ENCODE peak calls at places on chromosome 18, in ten cellular contexts. J, W, F, H, K, N, I, M, O and G are unnamed samples. For H3K9me3, the result is how much of the 10 kb centered on the place peaks cover.

GRCh38 chr18:62786689-62787088 is 71.3 kb downstream of the PHLPP1 start:
- DNase-seq in N (no peak), I (no peak), H (no peak), W (no peak), O (no peak), J (no peak), K (no peak), F (no peak), M (no peak), G (no peak)

GRCh38 chr18:76621782-76622495 is 126.9 kb upstream of the ZNF516 start:
- DNase-seq in H (no peak), N (no peak), O (no peak), I (no peak), K (no peak), W (no peak), M (no peak), J (no peak), F (no peak), G (no peak)

GRCh38 chr18:45399643-45400042 is 215.6 kb upstream of the SLC14A2 start:
- DNase-seq in H (no peak), M (peak), N (no peak), I (no peak), O (no peak), W (no peak), J (no peak), K (peak), F (no peak), G (no peak)

GRCh38 chr18:57214976-57215375 is 68.1 kb downstream of the BOD1L2 start:
- DNase-seq in O (no peak), M (no peak), K (no peak), J (no peak), I (no peak), W (no peak), H (no peak), F (no peak), N (no peak), G (no peak)

GRCh38 chr18:46422552-46423055 is 234.4 kb downstream of the LOXHD1 start:
- DNase-seq in I (no peak), M (no peak), K (no peak), N (no peak), W (no peak), J (no peak), H (no peak), F (no peak), O (no peak), G (no peak)

GRCh38 chr18:46071894-46072867 is at the start of gene PSTPIP2:
- DNase-seq in K (peak), W (peak), I (no peak), H (no peak), O (no peak), M (peak), J (peak), N (peak), F (no peak), G (peak)

GRCh38 chr18:14746897-14747296 is 1.1 kb upstream of the ANKRD30B start:
- DNase-seq in J (no peak), W (no peak), M (no peak), H (no peak), K (no peak), O (no peak), F (no peak), I (no peak), N (no peak), G (no peak)

GRCh38 chr18:68219867-68220266 is 495.0 kb downstream of the TMX3 start:
- DNase-seq in N (no peak), O (no peak), F (no peak), M (no peak), H (no peak), J (no peak), I (no peak), W (no peak), K (no peak), G (no peak)

GRCh38 chr18:39752351-39752750 is 2186.8 kb upstream of the CELF4 start:
- DNase-seq in N (no peak), K (no peak), H (no peak), F (no peak), W (peak), O (no peak), J (no peak), M (no peak), I (no peak), G (no peak)

GRCh38 chr18:61579581-61579980 is 246.4 kb downstream of the CDH20 start:
- DNase-seq in W (no peak), I (no peak), N (no peak), M (no peak), J (no peak), K (no peak), O (no peak), H (no peak), F (no peak), G (no peak)

GRCh38 chr18:63588869-63589268 is 1.7 kb downstream of the SERPINB13 start:
- DNase-seq in H (no peak), N (no peak), F (no peak), M (no peak), J (no peak), O (no peak), I (no peak), W (no peak), K (no peak), G (no peak)

GRCh38 chr18:10771053-10771709 is 245.4 kb downstream of the NAPG start:
- DNase-seq in H (no peak), F (no peak), N (no peak), I (no peak), O (no peak), M (no peak), W (no peak), K (no peak), J (no peak), G (no peak)

GRCh38 chr18:12315911-12316310 is 7.9 kb downstream of the TUBB6 start:
- DNase-seq in W (no peak), M (peak), J (no peak), I (no peak), F (no peak), H (no peak), K (peak), O (no peak), N (no peak), G (no peak)

GRCh38 chr18:45871655-45872054 is 46.2 kb downstream of the SIGLEC15 start:
- DNase-seq in N (no peak), W (no peak), I (no peak), M (no peak), J (no peak), O (no peak), K (no peak), F (no peak), H (no peak), G (no peak)

GRCh38 chr18:4264347-4264791 is 190.7 kb downstream of the DLGAP1 start:
- DNase-seq in O (no peak), W (no peak), M (no peak), K (no peak), H (no peak), N (no peak), I (no peak), J (peak), F (no peak), G (no peak)

GRCh38 chr18:72155327-72155726 is 388.8 kb downstream of the CBLN2 start:
- DNase-seq in O (no peak), I (no peak), N (no peak), J (no peak), M (no peak), H (no peak), W (no peak), F (no peak), K (no peak), G (no peak)

GRCh38 chr18:3455090-3455640 is 5.2 kb downstream of the TGIF1 start:
- DNase-seq in O (no peak), W (no peak), F (no peak), N (no peak), M (no peak), K (no peak), I (no peak), H (no peak), J (no peak), G (no peak)

GRCh38 chr18:1048048-1048447 is 143.4 kb downstream of the ADCYAP1 start:
- DNase-seq in K (no peak), N (no peak), F (no peak), J (no peak), M (no peak), H (no peak), O (no peak), W (no peak), I (no peak), G (no peak)

GRCh38 chr18:67199993-67200617 is 316.4 kb downstream of the DSEL start:
- DNase-seq in F (peak), N (no peak), J (no peak), H (peak), M (no peak), I (no peak), W (peak), K (no peak), O (peak), G (no peak)

GRCh38 chr18:58580623-58581022 is 48.3 kb downstream of the ALPK2 start:
- DNase-seq in H (no peak), J (no peak), N (no peak), K (no peak), O (no peak), W (no peak), I (no peak), M (no peak), F (no peak), G (no peak)

GRCh38 chr18:39448942-39449341 is 1883.3 kb upstream of the CELF4 start:
- DNase-seq in O (no peak), F (no peak), J (no peak), N (no peak), W (no peak), M (no peak), K (no peak), I (no peak), H (no peak), G (no peak)

GRCh38 chr18:70276416-70277145 is 12.3 kb upstream of the SOCS6 start:
- DNase-seq in K (no peak), O (no peak), M (no peak), W (no peak), F (no peak), I (no peak), H (no peak), J (no peak), N (no peak), G (no peak)

GRCh38 chr18:48605408-48605845 is 66.6 kb downstream of the CTIF start:
- DNase-seq in I (no peak), H (peak), N (no peak), F (no peak), K (no peak), M (no peak), J (no peak), W (no peak), O (no peak), G (peak)

GRCh38 chr18:26863122-26863879 is 2.2 kb downstream of the AQP4 start:
- DNase-seq in J (peak), O (no peak), H (no peak), N (peak), F (no peak), I (no peak), K (peak), M (peak), W (no peak), G (peak)

GRCh38 chr18:50287028-50287440 is 458 bp downstream of the CXXC1 start:
- DNase-seq in H (no peak), N (peak), K (peak), I (no peak), M (no peak), F (no peak), O (no peak), W (no peak), J (no peak), G (peak)

GRCh38 chr18:13530879-13531387 is 195.4 kb downstream of the FAM210A start:
- DNase-seq in N (peak), I (peak), J (peak), W (peak), F (no peak), H (peak), O (peak), K (peak), M (peak), G (no peak)

GRCh38 chr18:6885992-6886823 is 156.7 kb downstream of the ARHGAP28 start:
- DNase-seq in W (peak), I (no peak), O (peak), J (peak), H (peak), K (no peak), F (peak), N (no peak), M (no peak), G (no peak)

GRCh38 chr18:78129260-78129659 is 850.4 kb upstream of the SALL3 start:
- DNase-seq in N (no peak), H (no peak), K (no peak), M (no peak), W (no peak), F (no peak), I (no peak), J (no peak), O (no peak), G (no peak)

GRCh38 chr18:78126106-78126505 is 853.5 kb upstream of the SALL3 start:
- DNase-seq in F (no peak), N (no peak), K (no peak), H (no peak), W (no peak), O (no peak), I (no peak), M (no peak), J (no peak), G (no peak)

GRCh38 chr18:78128004-78128403 is 851.6 kb upstream of the SALL3 start:
- DNase-seq in H (no peak), J (no peak), M (no peak), K (no peak), O (no peak), N (no peak), I (no peak), W (no peak), F (no peak), G (no peak)

GRCh38 chr18:78125497-78125896 is 854.1 kb upstream of the SALL3 start:
- DNase-seq in K (no peak), J (no peak), I (no peak), M (no peak), O (no peak), H (no peak), W (no peak), F (no peak), N (no peak), G (no peak)

GRCh38 chr18:78127041-78127440 is 852.6 kb upstream of the SALL3 start:
- DNase-seq in O (no peak), W (no peak), K (no peak), I (no peak), M (no peak), N (no peak), J (no peak), H (no peak), F (no peak), G (peak)
- H3K9me3 ChIP-seq in O (under half), W (under half), K (under half), I (under half), M (under half), N (under half), J (under half), H (under half), F (half or more), G (under half)

DNA sequence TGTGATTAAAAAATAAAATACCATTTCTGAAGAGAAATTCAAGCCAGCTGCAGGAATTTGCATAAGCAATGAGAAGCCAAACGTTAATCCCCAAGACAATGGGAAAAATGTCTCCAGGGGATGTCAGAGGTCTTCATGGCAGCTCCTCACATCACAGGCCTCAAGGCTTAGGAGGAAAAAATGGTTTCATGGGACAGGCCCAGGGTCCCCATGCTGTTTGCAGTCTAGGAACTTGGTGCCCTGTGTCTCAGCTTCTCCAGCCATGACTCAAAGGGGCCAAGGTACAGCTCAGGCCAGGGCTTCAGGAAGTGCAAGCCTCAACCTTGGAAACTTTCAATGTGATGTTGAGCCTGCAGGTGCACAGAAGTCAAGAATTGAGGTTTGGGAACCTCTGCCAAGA is 1428.4 kb upstream of the CDH2 start:
- DNase-seq in W (no peak), I (no peak), K (no peak), O (no peak), N (no peak), H (no peak), M (no peak), J (no peak), F (no peak), G (no peak)
- H3K9me3 ChIP-seq in W (under half), I (under half), K (under half), O (under half), N (under half), H (under half), M (under half), J (under half), F (under half), G (under half)

GRCh38 chr18:28768791-28769768 is 592.1 kb upstream of the CDH2 start:
- DNase-seq in F (no peak), I (no peak), N (no peak), J (no peak), H (no peak), O (no peak), K (no peak), W (no peak), M (peak), G (no peak)

GRCh38 chr18:28766027-28766426 is 589.1 kb upstream of the CDH2 start:
- DNase-seq in O (no peak), I (no peak), N (no peak), H (no peak), M (no peak), K (no peak), W (no peak), J (no peak), F (no peak), G (no peak)

GRCh38 chr18:28766721-28767120 is 589.8 kb upstream of the CDH2 start:
- DNase-seq in N (no peak), M (no peak), K (no peak), F (no peak), I (no peak), J (no peak), O (no peak), H (no peak), W (no peak), G (no peak)

GRCh38 chr18:28767201-28767600 is 590.3 kb upstream of the CDH2 start:
- DNase-seq in N (no peak), K (no peak), F (no peak), J (no peak), O (no peak), H (no peak), W (no peak), M (no peak), I (no peak), G (no peak)

GRCh38 chr18:28767781-28768211 is 590.9 kb upstream of the CDH2 start:
- DNase-seq in I (no peak), N (no peak), J (no peak), K (no peak), M (no peak), H (no peak), W (no peak), F (no peak), O (no peak), G (no peak)
- H3K9me3 ChIP-seq in I (under half), N (under half), J (under half), K (under half), M (under half), H (under half), W (under half), F (under half), O (under half), G (under half)

GRCh38 chr18:55488473-55488872 is 99.5 kb downstream of the TCF4 start:
- DNase-seq in N (no peak), F (no peak), M (no peak), I (no peak), W (no peak), K (no peak), H (no peak), O (no peak), J (no peak), G (no peak)

GRCh38 chr18:55489034-55489741 is 98.8 kb downstream of the TCF4 start:
- DNase-seq in W (no peak), N (no peak), K (no peak), F (no peak), I (no peak), O (no peak), M (no peak), H (peak), J (no peak), G (no peak)

GRCh38 chr18:55486936-55487335 is 101.1 kb downstream of the TCF4 start:
- DNase-seq in K (no peak), O (no peak), J (no peak), N (no peak), F (no peak), M (no peak), W (no peak), H (no peak), I (no peak), G (no peak)

GRCh38 chr18:55489742-55490055 is 98.3 kb downstream of the TCF4 start:
- DNase-seq in F (no peak), J (no peak), H (peak), O (no peak), W (no peak), I (no peak), N (no peak), M (no peak), K (no peak), G (no peak)

DNA sequence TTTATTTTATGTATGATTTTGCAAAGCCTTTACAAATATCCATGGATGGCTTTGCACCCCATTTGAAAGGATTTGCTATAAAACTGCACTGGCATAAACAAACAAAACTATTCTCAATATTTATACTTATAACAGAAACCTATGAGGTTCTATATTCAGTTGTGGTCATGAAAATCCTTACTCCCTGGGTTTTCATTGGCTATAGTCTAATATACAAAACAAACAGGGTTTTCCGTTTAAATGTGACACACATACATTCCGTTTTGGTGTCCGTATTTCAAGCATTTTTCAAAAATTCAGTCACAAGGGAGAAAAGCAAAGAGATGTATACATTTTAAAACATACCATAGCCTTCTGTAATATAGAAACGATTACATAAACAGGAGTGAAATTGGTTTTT is 100.0 kb downstream of the TCF4 start:
- DNase-seq in H (no peak), N (no peak), W (no peak), M (no peak), F (no peak), I (no peak), O (no peak), J (no peak), K (no peak), G (no peak)
- H3K9me3 ChIP-seq in H (under half), N (under half), W (under half), M (under half), F (under half), I (under half), O (under half), J (under half), K (under half), G (under half)

GRCh38 chr18:75351409-75351808 is 76.1 kb downstream of the SMIM21 start:
- DNase-seq in F (no peak), N (no peak), K (no peak), I (no peak), O (no peak), W (no peak), M (no peak), H (no peak), J (no peak), G (no peak)

GRCh38 chr18:75350440-75350839 is 77.1 kb downstream of the SMIM21 start:
- DNase-seq in I (no peak), F (no peak), J (no peak), N (no peak), O (no peak), K (no peak), M (no peak), H (no peak), W (peak), G (no peak)

GRCh38 chr18:75358928-75359327 is 68.6 kb downstream of the SMIM21 start:
- DNase-seq in K (no peak), M (no peak), F (no peak), H (no peak), N (no peak), O (no peak), W (no peak), I (no peak), J (no peak), G (no peak)

GRCh38 chr18:75350857-75351256 is 76.6 kb downstream of the SMIM21 start:
- DNase-seq in F (no peak), H (no peak), M (no peak), I (no peak), K (no peak), N (no peak), O (no peak), J (no peak), W (no peak), G (no peak)

DNA sequence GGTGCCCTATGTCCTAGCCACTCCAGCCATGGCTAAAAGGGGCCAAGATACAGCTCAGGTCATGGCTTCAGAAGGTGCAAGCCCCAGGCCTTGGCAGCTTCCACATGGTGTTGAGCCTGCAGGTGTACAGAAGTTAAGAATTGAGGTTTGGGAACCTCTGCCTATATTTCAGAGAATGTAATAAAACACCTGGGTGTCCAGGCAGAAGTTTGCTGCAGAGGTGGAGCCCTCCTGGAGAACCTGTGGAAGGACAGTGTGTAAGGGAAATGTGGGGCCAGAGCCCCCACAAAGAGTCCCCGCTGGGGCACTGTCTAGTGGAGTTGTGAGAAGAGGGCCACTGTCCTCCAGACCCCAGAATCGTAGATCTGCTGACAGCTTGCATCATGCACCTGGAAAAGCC is 74.1 kb downstream of the SMIM21 start:
- DNase-seq in O (no peak), M (no peak), H (no peak), K (no peak), I (no peak), J (no peak), N (no peak), F (no peak), W (no peak), G (no peak)
- H3K9me3 ChIP-seq in O (under half), M (under half), H (under half), K (under half), I (under half), J (under half), N (under half), F (under half), W (under half), G (under half)

GRCh38 chr18:35334821-35335220 is 9.4 kb downstream of the ZNF24 start:
- DNase-seq in O (no peak), W (no peak), I (no peak), M (no peak), J (no peak), F (no peak), K (no peak), N (no peak), H (no peak), G (no peak)
- H3K9me3 ChIP-seq in O (under half), W (under half), I (under half), M (under half), J (under half), F (under half), K (under half), N (under half), H (under half), G (under half)

GRCh38 chr18:80056095-80056494 is 21.9 kb downstream of the RBFA start:
- DNase-seq in F (no peak), J (no peak), H (no peak), N (no peak), K (no peak), I (no peak), O (no peak), W (no peak), M (no peak), G (no peak)
- H3K9me3 ChIP-seq in F (under half), J (half or more), H (under half), N (under half), K (under half), I (half or more), O (under half), W (under half), M (half or more), G (under half)